ENCODE peak calls at places on chromosomes 13 and 19, in five cellular contexts. S is HepG2, V is K562, B is H1, F is GM12878. W is an unnamed sample. For H3K4me1, the result is how much of the 10 kb centered on the place peaks cover.

GRCh38 chr13:20798027-20798426 is 24.3 kb upstream of the EEF1AKMT1 start:
- DNase-seq in S (no peak), V (no peak), B (no peak), F (no peak), W (no peak)

GRCh38 chr19:13833330-13834265 is 38.4 kb downstream of the ZSWIM4 start:
- DNase-seq in S (peak), V (peak), B (peak), F (no peak), W (no peak)

GRCh38 chr13:72689181-72689696 is 38.2 kb downstream of the MZT1 start:
- DNase-seq in S (no peak), V (no peak), B (no peak), F (no peak), W (no peak)

GRCh38 chr19:34838248-34838647 is 65.2 kb upstream of the ZNF599 start:
- DNase-seq in S (peak), V (peak), B (no peak), F (no peak), W (peak)

GRCh38 chr19:9528757-9529336 is 9.6 kb downstream of the ZNF426 start:
- DNase-seq in S (no peak), V (no peak), B (no peak), F (no peak), W (no peak)

GRCh38 chr19:33505823-33506222 is 15.8 kb downstream of the PEPD start:
- DNase-seq in S (no peak), V (no peak), B (no peak), F (no peak), W (no peak)

GRCh38 chr13:43663474-43664090 is 123.2 kb downstream of the ENOX1 start:
- DNase-seq in S (no peak), V (no peak), B (no peak), F (no peak), W (no peak)

GRCh38 chr13:78623132-78623531 is 19.8 kb upstream of the POU4F1 start:
- DNase-seq in S (no peak), V (no peak), B (no peak), F (no peak), W (no peak)

GRCh38 chr19:1811472-1811894 is 593 bp downstream of the ATP8B3 start:
- DNase-seq in S (peak), V (peak), B (no peak), F (no peak), W (peak)

GRCh38 chr19:16834747-16835146 is 5.5 kb downstream of the SIN3B start:
- DNase-seq in S (no peak), V (no peak), B (no peak), F (no peak), W (no peak)

GRCh38 chr19:43774103-43774939 is 6.5 kb downstream of the KCNN4 start:
- DNase-seq in S (peak), V (peak), B (peak), F (no peak), W (no peak)

GRCh38 chr19:15199219-15199651 is 1.6 kb downstream of the NOTCH3 start:
- DNase-seq in S (no peak), V (no peak), B (no peak), F (no peak), W (no peak)

GRCh38 chr13:20360041-20360491 is 127.9 kb upstream of the GJB6 start:
- DNase-seq in S (no peak), V (no peak), B (no peak), F (no peak), W (no peak)

GRCh38 chr19:16327501-16327900 is 2.9 kb downstream of the KLF2 start:
- DNase-seq in S (no peak), V (no peak), B (no peak), F (no peak), W (no peak)

GRCh38 chr19:27794444-27795042 is 1418.4 kb downstream of the UQCRFS1 start:
- DNase-seq in S (peak), V (peak), B (peak), F (no peak), W (no peak)

GRCh38 chr13:114161644-114162532 is 17.2 kb upstream of the CFAP97D2 start:
- DNase-seq in S (peak), V (no peak), B (no peak), F (no peak), W (no peak)

GRCh38 chr13:112580211-112580610 is 7.7 kb downstream of the TUBGCP3 start:
- DNase-seq in S (no peak), V (no peak), B (no peak), F (no peak), W (no peak)

GRCh38 chr13:113634279-113635047 is 23.5 kb downstream of the ATP4B start:
- DNase-seq in S (no peak), V (no peak), B (no peak), F (no peak), W (no peak)

GRCh38 chr13:108267338-108267737 is 2.2 kb upstream of the TNFSF13B start:
- DNase-seq in S (no peak), V (no peak), B (no peak), F (no peak), W (no peak)

GRCh38 chr13:114228176-114228575 is 6.5 kb upstream of the CDC16 start:
- DNase-seq in S (no peak), V (no peak), B (no peak), F (no peak), W (no peak)

GRCh38 chr13:50936681-50937080 is 27.1 kb downstream of the RNASEH2B start:
- DNase-seq in S (no peak), V (no peak), B (no peak), F (no peak), W (no peak)

GRCh38 chr13:49649244-49649962 is 21.1 kb downstream of the ARL11 start:
- DNase-seq in S (peak), V (peak), B (no peak), F (no peak), W (no peak)

GRCh38 chr19:15550273-15550672 is 41.9 kb downstream of the CYP4F22 start:
- DNase-seq in S (no peak), V (no peak), B (no peak), F (no peak), W (no peak)

GRCh38 chr19:40803170-40803856 is 4.3 kb downstream of the EGLN2 start:
- DNase-seq in S (no peak), V (no peak), B (no peak), F (no peak), W (no peak)

GRCh38 chr19:40801449-40802299 is 2.7 kb downstream of the EGLN2 start:
- DNase-seq in S (no peak), V (no peak), B (no peak), F (no peak), W (no peak)

GRCh38 chr19:40800997-40801377 is 2.0 kb downstream of the EGLN2 start:
- DNase-seq in S (no peak), V (no peak), B (no peak), F (no peak), W (no peak)

GRCh38 chr19:40803857-40804782 is 5.1 kb downstream of the EGLN2 start:
- DNase-seq in S (peak), V (no peak), B (no peak), F (peak), W (no peak)

DNA sequence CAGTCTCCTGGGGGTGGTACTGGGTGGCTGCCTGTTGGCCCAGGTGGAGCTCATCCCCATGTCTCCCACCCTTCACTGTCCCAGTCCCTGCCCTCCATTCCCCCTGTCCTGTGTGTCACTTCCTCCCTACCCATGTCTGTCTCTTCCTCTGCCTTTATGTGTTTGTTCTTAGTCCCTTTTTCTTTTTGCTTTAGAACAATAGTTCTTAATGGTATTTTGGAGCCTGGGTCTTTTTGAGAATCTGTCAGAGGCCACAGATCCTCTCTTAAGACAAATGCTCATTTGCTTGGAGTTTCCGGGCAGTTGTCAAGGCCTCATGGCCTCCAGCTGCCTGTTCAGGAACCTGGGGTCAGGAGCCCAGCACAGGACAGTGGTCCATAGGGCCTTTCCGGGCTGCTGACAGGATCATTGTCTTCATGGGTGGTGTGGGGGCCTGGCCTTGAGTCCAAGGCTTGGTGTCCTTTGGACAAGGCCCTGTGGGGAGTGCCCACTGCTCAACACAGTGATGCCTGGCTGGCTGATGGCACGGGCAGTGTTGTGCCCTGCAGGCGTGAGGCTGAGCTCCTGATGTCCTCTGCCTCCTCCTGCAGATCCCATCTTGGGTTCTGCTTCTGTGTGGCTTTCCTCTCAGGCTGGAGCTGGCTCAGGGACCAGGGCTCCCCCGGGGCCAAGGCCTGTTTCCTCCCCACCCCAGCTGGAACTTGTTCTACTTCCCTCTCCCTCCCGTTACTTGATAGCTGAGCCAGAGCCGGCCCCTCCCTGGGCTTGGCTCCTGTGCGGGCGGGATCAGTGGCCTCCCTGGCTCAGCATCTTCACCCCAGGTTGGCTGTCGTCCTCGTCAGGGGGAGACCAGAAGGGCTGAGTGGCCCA is 3.5 kb downstream of the EGLN2 start:
- DNase-seq in S (no peak), V (no peak), B (no peak), F (no peak), W (no peak)
- TF ChIP-seq SRF in S (no peak), V (peak), B (no peak), F (no peak), W (no peak)

GRCh38 chr13:110345266-110345665 is 38.2 kb downstream of the COL4A2 start:
- DNase-seq in S (no peak), V (no peak), B (no peak), F (no peak), W (no peak)
- H3K4me1 ChIP-seq in S (under half), V (under half), B (under half), F (under half), W (under half)

GRCh38 chr13:110867380-110867779 is 47.5 kb downstream of the ANKRD10 start:
- DNase-seq in S (no peak), V (no peak), B (peak), F (no peak), W (no peak)
- TF ChIP-seq ATF3 in S (no peak), V (no peak), B (no peak), F (no peak), W (no peak)

DNA sequence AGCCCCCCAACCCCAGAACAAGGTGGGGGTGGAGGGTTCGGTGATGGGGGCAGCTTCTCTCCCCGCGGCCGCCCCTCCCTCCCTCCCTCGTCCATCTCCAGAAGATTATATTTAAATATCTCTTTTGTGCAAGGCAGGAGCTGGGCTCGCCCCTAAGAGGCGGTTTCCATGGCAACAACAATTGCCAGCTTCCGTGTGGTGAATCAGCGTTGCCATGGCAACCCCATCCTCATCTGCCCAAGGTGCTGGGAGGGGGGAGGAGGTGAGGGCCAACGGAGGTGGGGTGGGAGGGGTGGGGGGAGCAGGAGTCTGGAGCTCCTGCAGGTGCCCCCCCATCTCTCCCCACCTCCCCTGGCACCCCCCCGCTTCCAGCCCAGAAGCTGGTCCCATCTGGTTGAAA is 46.4 kb downstream of the CELF5 start:
- DNase-seq in S (peak), V (peak), B (no peak), F (no peak), W (peak)
- TF ChIP-seq SRF in S (no peak), V (no peak), B (no peak), F (no peak), W (no peak)

GRCh38 chr13:18993884-18994660 is 187.6 kb downstream of the TUBA3C start:
- DNase-seq in S (no peak), V (no peak), B (no peak), F (no peak), W (no peak)

GRCh38 chr13:18995259-18995873 is 186.3 kb downstream of the TUBA3C start:
- DNase-seq in S (no peak), V (no peak), B (no peak), F (no peak), W (no peak)

GRCh38 chr13:18996627-18997051 is 185.0 kb downstream of the TUBA3C start:
- DNase-seq in S (no peak), V (no peak), B (no peak), F (no peak), W (no peak)

GRCh38 chr13:18998389-18998788 is 183.2 kb downstream of the TUBA3C start:
- DNase-seq in S (no peak), V (no peak), B (no peak), F (no peak), W (no peak)

DNA sequence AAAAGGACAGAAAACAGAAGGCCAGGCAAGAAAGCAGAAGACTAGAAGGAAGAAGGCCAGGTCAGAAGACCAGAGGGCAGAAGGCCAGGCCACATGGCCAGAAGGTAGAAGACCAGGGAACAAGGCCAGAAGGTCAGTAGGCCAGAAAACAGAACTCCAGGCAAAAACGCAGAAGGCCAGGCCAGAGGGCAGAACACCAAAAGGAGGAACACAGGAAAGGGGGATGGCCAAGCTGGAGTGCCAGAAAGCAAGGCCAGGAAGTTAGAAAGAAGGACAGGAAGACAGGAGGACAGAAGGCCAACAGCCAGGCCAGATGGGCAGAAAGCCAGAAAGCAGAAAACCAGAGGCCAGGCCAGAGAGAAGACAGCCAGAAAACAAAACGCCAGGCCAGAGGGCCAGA is 185.4 kb downstream of the TUBA3C start:
- DNase-seq in S (no peak), V (no peak), B (no peak), F (no peak), W (no peak)
- H3K4me1 ChIP-seq in S (under half), V (under half), B (under half), F (under half), W (under half)